ENCODE peak calls at places on chromosomes 11 and 22, in six cellular contexts. One of them, this sample, is unnamed.
A peak's percentile ranks its signal among the peaks of the same experiment; 100 is the strongest.

GRCh38 chr11:70111269-70112016 is 33.3 kb downstream of the ANO1 start:
- DNase-seq in thoracic aorta: no peak
- DNase-seq in CD8-positive, alpha-beta memory T cell: no peak
- DNase-seq in stomach: peak; percentile 39
- DNase-seq in foreskin keratinocyte: no peak
- DNase-seq in small intestine: peak; percentile 30
- DNase-seq in this sample: no peak

GRCh38 chr11:12160680-12161079 is 50.3 kb downstream of the MICAL2 start:
- DNase-seq in thoracic aorta: no peak
- DNase-seq in CD8-positive, alpha-beta memory T cell: no peak
- DNase-seq in stomach: no peak
- DNase-seq in small intestine: no peak
- DNase-seq in foreskin keratinocyte: no peak
- DNase-seq in this sample: no peak

GRCh38 chr22:29555065-29555644 is 1.6 kb upstream of the THOC5 start:
- DNase-seq in thoracic aorta: no peak
- DNase-seq in stomach: no peak
- DNase-seq in foreskin keratinocyte: no peak
- DNase-seq in CD8-positive, alpha-beta memory T cell: no peak
- DNase-seq in small intestine: no peak
- DNase-seq in this sample: no peak

GRCh38 chr11:134024420-134025085 is 44.3 kb upstream of the JAM3 start:
- DNase-seq in thoracic aorta: no peak
- DNase-seq in CD8-positive, alpha-beta memory T cell: no peak
- DNase-seq in foreskin keratinocyte: peak; percentile 91
- DNase-seq in stomach: no peak
- DNase-seq in small intestine: no peak
- DNase-seq in this sample: peak; percentile 78

GRCh38 chr22:46994265-46994664 is 231.8 kb downstream of the TBC1D22A start:
- DNase-seq in stomach: peak; percentile 17
- DNase-seq in thoracic aorta: no peak
- DNase-seq in foreskin keratinocyte: no peak
- DNase-seq in small intestine: no peak
- DNase-seq in CD8-positive, alpha-beta memory T cell: no peak
- DNase-seq in this sample: no peak

GRCh38 chr11:124867700-124868099 is 2.5 kb downstream of the ROBO3 start:
- DNase-seq in small intestine: peak; percentile 36
- DNase-seq in CD8-positive, alpha-beta memory T cell: no peak
- DNase-seq in thoracic aorta: no peak
- DNase-seq in stomach: no peak
- DNase-seq in foreskin keratinocyte: no peak
- DNase-seq in this sample: no peak

GRCh38 chr22:39518996-39519680 is 1.2 kb upstream of the ATF4 start:
- DNase-seq in small intestine: peak; percentile 40
- DNase-seq in thoracic aorta: no peak
- DNase-seq in foreskin keratinocyte: peak; percentile 70
- DNase-seq in CD8-positive, alpha-beta memory T cell: no peak
- DNase-seq in stomach: no peak
- DNase-seq in this sample: no peak

GRCh38 chr11:126307706-126308105 is 3.8 kb downstream of the DCPS start:
- DNase-seq in thoracic aorta: no peak
- DNase-seq in foreskin keratinocyte: no peak
- DNase-seq in stomach: no peak
- DNase-seq in small intestine: no peak
- DNase-seq in CD8-positive, alpha-beta memory T cell: no peak
- DNase-seq in this sample: no peak

GRCh38 chr22:23565288-23565941 is 14.7 kb downstream of the IGLL1 start:
- DNase-seq in thoracic aorta: no peak
- DNase-seq in small intestine: no peak
- DNase-seq in foreskin keratinocyte: no peak
- DNase-seq in CD8-positive, alpha-beta memory T cell: no peak
- DNase-seq in stomach: no peak
- DNase-seq in this sample: no peak

GRCh38 chr11:69818243-69819108 is 740 bp downstream of the FGF3 start:
- DNase-seq in thoracic aorta: no peak
- DNase-seq in small intestine: no peak
- DNase-seq in foreskin keratinocyte: no peak
- DNase-seq in stomach: no peak
- DNase-seq in CD8-positive, alpha-beta memory T cell: no peak
- DNase-seq in this sample: no peak

GRCh38 chr11:61917357-61918109 is at the start of gene RAB3IL1:
- DNase-seq in foreskin keratinocyte: no peak
- DNase-seq in CD8-positive, alpha-beta memory T cell: no peak
- DNase-seq in small intestine: peak; percentile 29
- DNase-seq in thoracic aorta: no peak
- DNase-seq in stomach: peak; percentile 56
- DNase-seq in this sample: no peak

GRCh38 chr11:65896009-65896999 is 3.9 kb downstream of the FOSL1 start:
- DNase-seq in small intestine: no peak
- DNase-seq in foreskin keratinocyte: no peak
- DNase-seq in CD8-positive, alpha-beta memory T cell: no peak
- DNase-seq in thoracic aorta: no peak
- DNase-seq in stomach: no peak
- DNase-seq in this sample: no peak

GRCh38 chr11:5380740-5381342 is 2.8 kb upstream of the OR51M1 start:
- DNase-seq in CD8-positive, alpha-beta memory T cell: no peak
- DNase-seq in stomach: peak; percentile 54
- DNase-seq in thoracic aorta: no peak
- DNase-seq in small intestine: peak; percentile 43
- DNase-seq in foreskin keratinocyte: peak; percentile 35
- DNase-seq in this sample: no peak

GRCh38 chr11:66450610-66451009 is 12.0 kb upstream of the MRPL11 start:
- DNase-seq in thoracic aorta: no peak
- DNase-seq in CD8-positive, alpha-beta memory T cell: no peak
- DNase-seq in stomach: no peak
- DNase-seq in small intestine: no peak
- DNase-seq in foreskin keratinocyte: no peak
- DNase-seq in this sample: no peak

GRCh38 chr11:83222499-83222898 is 29.0 kb downstream of the ANKRD42 start:
- DNase-seq in CD8-positive, alpha-beta memory T cell: no peak
- DNase-seq in small intestine: no peak
- DNase-seq in stomach: no peak
- DNase-seq in foreskin keratinocyte: peak; percentile 20
- DNase-seq in thoracic aorta: no peak
- DNase-seq in this sample: peak; percentile 10

GRCh38 chr11:9351956-9352355 is 32.5 kb upstream of the IPO7 start:
- DNase-seq in small intestine: no peak
- DNase-seq in thoracic aorta: no peak
- DNase-seq in foreskin keratinocyte: peak; percentile 84
- DNase-seq in CD8-positive, alpha-beta memory T cell: no peak
- DNase-seq in stomach: no peak
- DNase-seq in this sample: peak; percentile 79

GRCh38 chr22:31567196-31567595 is 70.9 kb downstream of the SFI1 start:
- DNase-seq in small intestine: no peak
- DNase-seq in thoracic aorta: no peak
- DNase-seq in stomach: no peak
- DNase-seq in foreskin keratinocyte: no peak
- DNase-seq in CD8-positive, alpha-beta memory T cell: no peak
- DNase-seq in this sample: no peak

GRCh38 chr11:116473236-116473769 is 299.5 kb downstream of the BUD13 start:
- DNase-seq in stomach: no peak
- DNase-seq in foreskin keratinocyte: no peak
- DNase-seq in small intestine: no peak
- DNase-seq in CD8-positive, alpha-beta memory T cell: no peak
- DNase-seq in thoracic aorta: no peak
- DNase-seq in this sample: no peak

GRCh38 chr11:116478205-116478604 is 294.6 kb downstream of the BUD13 start:
- DNase-seq in small intestine: no peak
- DNase-seq in CD8-positive, alpha-beta memory T cell: no peak
- DNase-seq in thoracic aorta: no peak
- DNase-seq in stomach: no peak
- DNase-seq in foreskin keratinocyte: no peak
- DNase-seq in this sample: no peak

GRCh38 chr11:116471608-116472007 is 301.2 kb downstream of the BUD13 start:
- DNase-seq in stomach: no peak
- DNase-seq in foreskin keratinocyte: peak; percentile 89
- DNase-seq in small intestine: no peak
- DNase-seq in CD8-positive, alpha-beta memory T cell: no peak
- DNase-seq in thoracic aorta: no peak
- DNase-seq in this sample: no peak

GRCh38 chr11:116472661-116473060 is 300.1 kb downstream of the BUD13 start:
- DNase-seq in small intestine: no peak
- DNase-seq in stomach: no peak
- DNase-seq in CD8-positive, alpha-beta memory T cell: no peak
- DNase-seq in foreskin keratinocyte: no peak
- DNase-seq in thoracic aorta: no peak
- DNase-seq in this sample: no peak

DNA sequence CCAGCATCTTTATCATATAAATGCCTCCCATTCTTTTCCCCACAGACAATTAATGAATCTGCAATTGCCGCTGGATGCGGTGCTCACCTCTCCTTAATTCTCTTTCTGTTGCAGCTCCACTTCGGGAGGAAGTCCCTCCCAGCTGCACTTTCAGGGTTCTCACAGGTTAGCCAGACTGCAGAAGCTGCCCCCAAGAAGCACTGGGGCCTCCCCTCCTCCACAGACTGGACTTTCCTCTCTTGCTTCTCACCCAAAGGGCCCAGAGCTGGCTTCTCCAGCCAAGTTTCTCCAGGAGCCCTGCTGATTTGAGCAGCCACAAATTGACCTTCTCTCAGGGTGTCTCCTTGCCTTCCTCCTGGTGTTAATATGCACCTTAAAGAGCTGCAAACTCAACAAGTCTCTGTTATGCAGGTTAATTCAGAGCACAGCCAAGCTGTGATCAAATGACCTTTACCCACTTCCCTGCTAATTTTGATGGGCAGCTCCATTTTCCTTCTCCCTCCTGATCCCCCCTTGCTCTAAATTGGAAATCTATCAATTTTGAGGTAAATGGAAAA is 298.9 kb downstream of the BUD13 start:
- DNase-seq in small intestine: no peak
- DNase-seq in foreskin keratinocyte: no peak
- DNase-seq in CD8-positive, alpha-beta memory T cell: no peak
- DNase-seq in thoracic aorta: no peak
- DNase-seq in stomach: no peak
- DNase-seq in this sample: no peak
- H3K27ac ChIP-seq in small intestine: no peak overlapping the region
- H3K27ac ChIP-seq in foreskin keratinocyte: no peak overlapping the region
- H3K27ac ChIP-seq in CD8-positive, alpha-beta memory T cell: no peak overlapping the region
- H3K27ac ChIP-seq in thoracic aorta: no peak overlapping the region
- H3K27ac ChIP-seq in stomach: no peak overlapping the region
- H3K27ac ChIP-seq in this sample: no peak overlapping the region

DNA sequence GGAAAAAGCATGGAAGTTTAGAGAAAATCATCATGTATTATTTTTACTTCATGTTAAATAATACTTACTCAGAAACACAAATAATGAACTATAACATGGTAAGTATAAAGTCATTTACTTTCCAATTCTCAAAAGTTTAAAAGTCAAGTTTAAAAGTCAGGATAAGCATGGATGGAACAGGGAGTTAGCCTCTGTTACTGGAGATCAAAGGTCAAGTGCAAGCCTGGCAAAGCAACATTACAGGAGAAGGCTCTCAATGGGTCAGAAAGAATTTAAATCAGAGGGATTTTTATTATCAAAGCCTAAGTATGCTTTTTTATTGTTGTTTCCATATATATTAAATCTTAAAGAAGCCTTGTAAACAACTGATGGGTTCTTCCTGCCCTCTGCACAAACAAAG is 505.4 kb downstream of the KCNA4 start:
- DNase-seq in foreskin keratinocyte: no peak
- DNase-seq in stomach: no peak
- DNase-seq in thoracic aorta: no peak
- DNase-seq in small intestine: no peak
- DNase-seq in CD8-positive, alpha-beta memory T cell: no peak
- DNase-seq in this sample: no peak
- H3K27ac ChIP-seq in foreskin keratinocyte: no peak overlapping the region
- H3K27ac ChIP-seq in stomach: no peak overlapping the region
- H3K27ac ChIP-seq in thoracic aorta: no peak overlapping the region
- H3K27ac ChIP-seq in small intestine: no peak overlapping the region
- H3K27ac ChIP-seq in CD8-positive, alpha-beta memory T cell: no peak overlapping the region
- H3K27ac ChIP-seq in this sample: no peak overlapping the region

GRCh38 chr11:123125169-123125568 is 63.2 kb upstream of the HSPA8 start:
- DNase-seq in small intestine: no peak
- DNase-seq in CD8-positive, alpha-beta memory T cell: no peak
- DNase-seq in stomach: no peak
- DNase-seq in thoracic aorta: no peak
- DNase-seq in foreskin keratinocyte: no peak
- DNase-seq in this sample: no peak

GRCh38 chr11:123116486-123116885 is 54.5 kb upstream of the HSPA8 start:
- DNase-seq in thoracic aorta: no peak
- DNase-seq in small intestine: no peak
- DNase-seq in CD8-positive, alpha-beta memory T cell: no peak
- DNase-seq in foreskin keratinocyte: no peak
- DNase-seq in stomach: no peak
- DNase-seq in this sample: no peak

GRCh38 chr11:123122852-123123251 is 60.9 kb upstream of the HSPA8 start:
- DNase-seq in thoracic aorta: no peak
- DNase-seq in small intestine: no peak
- DNase-seq in CD8-positive, alpha-beta memory T cell: no peak
- DNase-seq in stomach: no peak
- DNase-seq in foreskin keratinocyte: no peak
- DNase-seq in this sample: no peak

DNA sequence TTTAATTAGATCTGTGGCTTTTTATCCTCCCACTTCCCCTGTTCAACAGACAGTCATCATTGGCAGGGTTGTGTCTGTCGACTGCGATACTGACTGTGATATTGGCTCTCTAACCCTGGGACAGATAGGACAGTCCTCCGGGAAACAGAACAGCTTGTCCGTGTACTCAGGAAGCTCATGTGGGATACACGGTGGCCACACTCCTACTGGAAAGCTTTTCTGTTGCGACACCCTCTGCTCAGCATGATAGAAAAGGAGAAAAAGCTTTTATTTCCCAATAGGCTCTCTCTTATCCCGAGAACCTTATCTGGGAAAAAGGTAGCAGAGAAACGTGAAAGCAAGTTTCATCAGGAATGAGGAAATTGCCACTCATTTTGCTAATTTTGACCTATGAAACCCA is 60.4 kb upstream of the HSPA8 start:
- DNase-seq in CD8-positive, alpha-beta memory T cell: no peak
- DNase-seq in thoracic aorta: no peak
- DNase-seq in foreskin keratinocyte: no peak
- DNase-seq in small intestine: no peak
- DNase-seq in stomach: no peak
- DNase-seq in this sample: no peak
- H3K27ac ChIP-seq in CD8-positive, alpha-beta memory T cell: no peak overlapping the region
- H3K27ac ChIP-seq in thoracic aorta: peak overlapping the region; percentile 86
- H3K27ac ChIP-seq in foreskin keratinocyte: no peak overlapping the region
- H3K27ac ChIP-seq in small intestine: no peak overlapping the region
- H3K27ac ChIP-seq in stomach: peak overlapping the region; percentile 5
- H3K27ac ChIP-seq in this sample: no peak overlapping the region

GRCh38 chr22:20985720-20986119 is 3.6 kb downstream of the LZTR1 start:
- DNase-seq in small intestine: no peak
- DNase-seq in thoracic aorta: no peak
- DNase-seq in foreskin keratinocyte: no peak
- DNase-seq in stomach: no peak
- DNase-seq in CD8-positive, alpha-beta memory T cell: no peak
- DNase-seq in this sample: no peak

GRCh38 chr22:20982563-20982882 is 426 bp downstream of the LZTR1 start:
- DNase-seq in small intestine: no peak
- DNase-seq in thoracic aorta: no peak
- DNase-seq in CD8-positive, alpha-beta memory T cell: no peak
- DNase-seq in stomach: no peak
- DNase-seq in foreskin keratinocyte: no peak
- DNase-seq in this sample: no peak

GRCh38 chr22:20981787-20982562 is at the start of gene LZTR1:
- DNase-seq in small intestine: peak; percentile 84
- DNase-seq in CD8-positive, alpha-beta memory T cell: peak; percentile 65
- DNase-seq in thoracic aorta: no peak
- DNase-seq in foreskin keratinocyte: peak; percentile 78
- DNase-seq in stomach: peak; percentile 83
- DNase-seq in this sample: peak; percentile 40

GRCh38 chr22:20980938-20981722 is 967 bp upstream of the LZTR1 start:
- DNase-seq in stomach: no peak
- DNase-seq in thoracic aorta: no peak
- DNase-seq in foreskin keratinocyte: no peak
- DNase-seq in small intestine: no peak
- DNase-seq in CD8-positive, alpha-beta memory T cell: no peak
- DNase-seq in this sample: no peak

GRCh38 chr22:20983081-20983745 is 1.1 kb downstream of the LZTR1 start:
- DNase-seq in CD8-positive, alpha-beta memory T cell: no peak
- DNase-seq in foreskin keratinocyte: no peak
- DNase-seq in thoracic aorta: no peak
- DNase-seq in small intestine: no peak
- DNase-seq in stomach: no peak
- DNase-seq in this sample: no peak
- H3K27ac ChIP-seq in CD8-positive, alpha-beta memory T cell: peak overlapping the region; percentile 93
- H3K27ac ChIP-seq in foreskin keratinocyte: no peak overlapping the region
- H3K27ac ChIP-seq in thoracic aorta: no peak overlapping the region
- H3K27ac ChIP-seq in small intestine: no peak overlapping the region
- H3K27ac ChIP-seq in stomach: no peak overlapping the region
- H3K27ac ChIP-seq in this sample: no peak overlapping the region

This sample was measured in epithelial cell of prostate.